ENCODE peak calls at places on chromosomes 12 and 14, in four cellular contexts. B, S, G and W are unnamed samples.

GRCh38 chr12:117518594-117519270 is 157.3 kb upstream of the NOS1 start:
- DNase-seq in B (no peak), S (peak; percentile 43), G (no peak), W (no peak)

GRCh38 chr12:103422328-103422727 is 73.4 kb downstream of the C12orf42 start:
- DNase-seq in B (no peak), S (no peak), G (no peak), W (no peak)

GRCh38 chr14:100590726-100591452 is 3.7 kb upstream of the BEGAIN start:
- DNase-seq in B (no peak), S (no peak), G (no peak), W (no peak)

GRCh38 chr12:16187684-16188083 is 89.8 kb downstream of the SLC15A5 start:
- DNase-seq in B (peak; percentile 14), S (peak; percentile 13), G (no peak), W (no peak)

GRCh38 chr14:94643316-94644101 is 31.3 kb downstream of the SERPINA3 start:
- DNase-seq in B (no peak), S (no peak), G (no peak), W (no peak)

GRCh38 chr12:7638064-7638763 is 27.5 kb downstream of the APOBEC1 start:
- DNase-seq in B (peak; percentile 91), S (no peak), G (no peak), W (no peak)

GRCh38 chr14:24136684-24137528 is 912 bp downstream of the PSME1 start:
- DNase-seq in B (peak; percentile 13), S (no peak), G (no peak), W (no peak)

GRCh38 chr14:55532645-55533309 is 47.2 kb upstream of the KTN1 start:
- DNase-seq in B (peak; percentile 47), S (peak; percentile 7), G (no peak), W (peak; percentile 81)

GRCh38 chr12:94586589-94587259 is 63.6 kb downstream of the TMCC3 start:
- DNase-seq in B (no peak), S (no peak), G (no peak), W (no peak)

GRCh38 chr14:103393687-103394626 is 8.7 kb downstream of the MARK3 start:
- DNase-seq in B (peak; percentile 64), S (peak; percentile 34), G (no peak), W (no peak)

GRCh38 chr14:95196268-95196667 is 38.9 kb upstream of the DICER1 start:
- DNase-seq in B (peak; percentile 45), S (no peak), G (no peak), W (no peak)

GRCh38 chr12:124576061-124576650 is 8.7 kb upstream of the NCOR2 start:
- DNase-seq in B (no peak), S (no peak), G (no peak), W (no peak)

GRCh38 chr12:79006306-79006705 is 141.7 kb downstream of the SYT1 start:
- DNase-seq in B (no peak), S (no peak), G (no peak), W (no peak)

GRCh38 chr12:107681836-107682820 is 3.5 kb upstream of the PWP1 start:
- DNase-seq in B (no peak), S (no peak), G (no peak), W (no peak)

GRCh38 chr12:12353807-12354206 is 3.1 kb upstream of the BORCS5 start:
- DNase-seq in B (no peak), S (no peak), G (no peak), W (no peak)

GRCh38 chr12:116123511-116124258 is 153.8 kb downstream of the MED13L start:
- DNase-seq in B (no peak), S (peak; percentile 28), G (no peak), W (peak; percentile 56)

GRCh38 chr12:95408201-95408600 is 65.8 kb upstream of the METAP2 start:
- DNase-seq in B (no peak), S (no peak), G (no peak), W (no peak)

GRCh38 chr12:32334384-32334783 is 65.0 kb upstream of the FGD4 start:
- DNase-seq in B (no peak), S (no peak), G (no peak), W (no peak)

GRCh38 chr12:63915105-63915830 is 70.8 kb downstream of the SRGAP1 start:
- DNase-seq in B (no peak), S (no peak), G (no peak), W (no peak)

GRCh38 chr12:93192878-93193277 is 184.8 kb upstream of the NUDT4 start:
- DNase-seq in B (peak; percentile 31), S (no peak), G (no peak), W (no peak)

GRCh38 chr14:36028665-36029064 is 147.9 kb downstream of the PTCSC3 start:
- DNase-seq in B (no peak), S (no peak), G (no peak), W (no peak)

GRCh38 chr12:125143491-125143890 is 78.3 kb downstream of the AACS start:
- DNase-seq in B (no peak), S (no peak), G (no peak), W (no peak)

GRCh38 chr14:32137883-32138282 is 60.8 kb downstream of the ARHGAP5 start:
- DNase-seq in B (no peak), S (no peak), G (no peak), W (no peak)

DNA sequence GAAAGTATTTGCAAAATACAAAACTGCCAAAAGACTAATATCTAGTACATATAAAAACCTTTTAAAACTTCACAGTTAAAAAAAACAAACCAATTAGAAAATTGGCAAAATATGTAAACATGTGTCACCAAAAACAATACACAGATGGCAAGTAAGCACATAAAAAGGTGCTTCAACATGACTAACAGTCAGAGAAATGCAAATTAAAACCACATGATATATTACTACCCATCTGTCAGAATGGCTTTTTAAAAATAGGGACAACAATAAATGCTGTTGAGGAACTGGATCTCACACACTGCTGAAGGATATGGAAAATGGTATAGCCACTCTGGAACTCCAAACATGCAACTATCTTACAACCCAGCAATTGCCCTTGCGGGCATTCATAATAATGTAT is 1153.6 kb downstream of the FLRT2 start:
- DNase-seq in B (no peak), S (no peak), G (no peak), W (no peak)
- TF ChIP-seq CTCF in B (no peak), S (no peak), G (no peak), W (no peak)

GRCh38 chr14:97707603-97708002 is 910.4 kb downstream of the VRK1 start:
- DNase-seq in B (no peak), S (no peak), G (no peak), W (no peak)

GRCh38 chr14:97710726-97711125 is 913.5 kb downstream of the VRK1 start:
- DNase-seq in B (no peak), S (no peak), G (no peak), W (no peak)

GRCh38 chr14:97709552-97709951 is 912.4 kb downstream of the VRK1 start:
- DNase-seq in B (no peak), S (no peak), G (peak; percentile 55), W (no peak)

GRCh38 chr14:97713023-97713422 is 915.8 kb downstream of the VRK1 start:
- DNase-seq in B (no peak), S (peak; percentile 57), G (no peak), W (no peak)

DNA sequence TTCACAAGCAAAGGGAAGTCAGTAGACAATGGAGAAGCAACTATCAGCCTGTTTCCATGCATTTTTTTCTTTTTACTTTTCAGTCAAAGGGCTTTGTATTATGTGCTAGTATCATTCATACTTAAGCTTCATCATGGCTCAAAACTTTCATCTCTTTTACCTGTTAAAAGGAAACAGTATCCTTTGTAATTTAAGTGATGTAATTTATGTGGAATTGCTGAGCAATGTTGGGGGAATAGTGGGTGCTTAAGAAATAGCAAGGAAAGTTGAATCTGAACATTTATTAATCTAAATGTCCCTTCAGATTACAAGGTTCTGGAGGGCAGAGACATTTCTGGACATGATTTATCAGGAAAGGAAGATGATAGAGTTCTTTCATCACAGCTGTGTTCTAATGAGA is 915.3 kb downstream of the VRK1 start:
- DNase-seq in B (no peak), S (no peak), G (no peak), W (no peak)
- H3K27ac ChIP-seq in B (no peak overlapping the region), S (peak overlapping the region; percentile 60), G (no peak overlapping the region), W (no peak overlapping the region)

DNA sequence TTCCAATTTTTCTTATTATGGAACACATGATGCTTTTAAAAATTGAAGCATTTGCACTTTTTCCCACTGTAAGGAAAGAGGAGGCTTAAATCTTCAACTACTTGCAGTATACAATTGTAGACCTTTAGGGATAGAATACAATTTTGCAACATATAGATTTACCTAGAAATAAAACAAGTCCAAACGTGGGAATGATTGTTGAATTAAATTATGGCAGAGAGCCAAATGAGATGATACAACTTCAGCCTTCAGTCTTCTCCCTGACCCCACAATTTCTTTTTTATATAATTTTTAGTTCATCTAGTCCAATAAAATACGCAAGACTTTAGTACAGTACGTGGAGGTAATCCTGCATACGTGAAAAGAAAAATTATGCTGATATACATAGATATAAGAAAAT is 666.5 kb downstream of the SLC16A7 start:
- DNase-seq in B (no peak), S (no peak), G (no peak), W (no peak)
- H3K4me3 ChIP-seq in B (no peak overlapping the region), S (no peak overlapping the region), G (no peak overlapping the region), W (no peak overlapping the region)

GRCh38 chr12:54004063-54004840 is 4.3 kb downstream of the HOXC9 start:
- DNase-seq in B (no peak), S (no peak), G (no peak), W (no peak)
- TF ChIP-seq CTCF in B (no peak), S (no peak), G (no peak), W (peak; percentile 28)

DNA sequence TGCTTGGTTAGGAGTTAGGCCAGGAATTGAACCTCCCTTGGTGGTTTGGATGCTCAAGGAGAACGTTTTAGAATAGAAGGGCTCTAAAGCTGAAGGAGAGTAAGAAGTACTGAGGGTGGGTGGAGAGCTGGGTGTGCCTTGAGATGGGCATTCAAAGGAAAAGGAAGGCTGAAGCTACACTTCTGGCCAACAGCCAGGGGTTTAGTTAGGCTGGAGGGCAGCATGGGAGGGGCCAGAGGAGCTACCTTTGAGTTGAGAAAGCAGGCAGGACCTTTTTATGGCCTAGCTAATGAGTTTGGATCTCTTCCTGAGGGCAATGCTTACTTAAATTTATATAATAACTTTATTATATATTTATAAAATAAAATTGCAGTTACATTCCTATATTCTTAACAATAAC is 421.2 kb downstream of the CCDC91 start:
- DNase-seq in B (no peak), S (peak; percentile 6), G (no peak), W (no peak)
- H3K27ac ChIP-seq in B (no peak overlapping the region), S (peak overlapping the region; percentile 14), G (no peak overlapping the region), W (no peak overlapping the region)

DNA sequence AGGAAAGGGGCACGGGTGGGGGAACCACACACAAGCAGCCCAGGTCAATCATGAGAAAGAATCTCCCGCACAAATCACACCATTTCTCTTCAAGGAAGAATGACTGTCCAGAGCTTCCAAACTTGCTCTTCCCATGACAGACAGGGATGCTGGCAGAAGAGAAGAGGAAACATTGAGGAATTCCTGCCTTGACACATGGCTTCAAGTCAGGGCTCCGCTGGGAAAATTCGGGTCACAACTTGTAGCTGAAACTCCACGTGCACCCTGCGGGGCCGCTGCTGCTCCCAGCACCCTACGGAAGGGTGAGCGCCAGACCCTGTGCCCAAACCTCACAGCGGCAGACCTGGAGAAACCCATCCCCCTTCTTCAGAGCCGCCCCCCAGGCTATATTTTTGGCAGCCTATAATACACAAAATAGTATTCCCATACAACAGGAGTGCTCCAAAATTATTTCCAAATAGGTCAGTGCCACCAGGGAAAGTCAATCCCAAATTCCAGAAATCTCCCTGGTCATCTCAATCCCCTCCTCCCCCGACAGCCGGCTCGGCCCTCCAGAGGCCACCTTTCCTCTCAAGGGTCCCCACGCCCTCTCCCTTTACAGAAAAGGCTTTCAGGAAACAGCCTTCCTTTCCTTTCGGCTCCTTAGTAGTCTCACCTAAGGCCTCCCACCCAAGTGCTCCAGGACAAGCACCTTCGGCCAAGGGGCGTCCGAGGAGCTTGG is 1.3 kb downstream of the TMEM132D start:
- DNase-seq in B (peak; percentile 29), S (no peak), G (no peak), W (no peak)
- H3K4me3 ChIP-seq in B (peak overlapping the region; percentile 59), S (no peak overlapping the region), G (no peak overlapping the region), W (no peak overlapping the region)

GRCh38 chr12:14366211-14366762 is 805 bp downstream of the ATF7IP start:
- DNase-seq in B (no peak), S (peak; percentile 20), G (no peak), W (no peak)
- TF ChIP-seq CTCF in B (peak; percentile 50), S (peak; percentile 39), G (peak; percentile 54), W (no peak)